ENCODE peak calls at places on chromosomes 12 and 14, in five cellular contexts. X is GM10248, A is neural crest cell, R is dorsolateral prefrontal cortex, B is astrocyte. Z is an unnamed sample.

GRCh38 chr12:62848418-62848817 is 86.5 kb downstream of the PPM1H start:
- DNase-seq in X (no peak), A (no peak), R (no peak), B (peak), Z (no peak)

GRCh38 chr14:86912689-86913088 is 1080.3 kb downstream of the GALC start:
- DNase-seq in X (no peak), A (no peak), R (no peak), B (no peak), Z (no peak)

GRCh38 chr12:82176016-82176415 is 182.2 kb downstream of the CCDC59 start:
- DNase-seq in X (no peak), A (no peak), R (no peak), B (no peak), Z (no peak)

GRCh38 chr12:43104524-43104923 is 447.5 kb downstream of the ADAMTS20 start:
- DNase-seq in X (no peak), A (no peak), R (no peak), B (peak), Z (no peak)

GRCh38 chr14:54106802-54107377 is 150.3 kb upstream of the BMP4 start:
- DNase-seq in X (no peak), A (no peak), R (no peak), B (peak), Z (no peak)

GRCh38 chr12:87866602-87867292 is 162.5 kb downstream of the C12orf50 start:
- DNase-seq in X (no peak), A (no peak), R (no peak), B (no peak), Z (peak)

GRCh38 chr12:121595520-121595919 is 14.7 kb upstream of the KDM2B start:
- DNase-seq in X (no peak), A (no peak), R (no peak), B (no peak), Z (no peak)

GRCh38 chr14:89667983-89668382 is 250.9 kb upstream of the FOXN3 start:
- DNase-seq in X (no peak), A (no peak), R (no peak), B (peak), Z (no peak)

GRCh38 chr14:104370256-104370870 is 209.2 kb upstream of the C14orf180 start:
- DNase-seq in X (no peak), A (no peak), R (no peak), B (no peak), Z (peak)

DNA sequence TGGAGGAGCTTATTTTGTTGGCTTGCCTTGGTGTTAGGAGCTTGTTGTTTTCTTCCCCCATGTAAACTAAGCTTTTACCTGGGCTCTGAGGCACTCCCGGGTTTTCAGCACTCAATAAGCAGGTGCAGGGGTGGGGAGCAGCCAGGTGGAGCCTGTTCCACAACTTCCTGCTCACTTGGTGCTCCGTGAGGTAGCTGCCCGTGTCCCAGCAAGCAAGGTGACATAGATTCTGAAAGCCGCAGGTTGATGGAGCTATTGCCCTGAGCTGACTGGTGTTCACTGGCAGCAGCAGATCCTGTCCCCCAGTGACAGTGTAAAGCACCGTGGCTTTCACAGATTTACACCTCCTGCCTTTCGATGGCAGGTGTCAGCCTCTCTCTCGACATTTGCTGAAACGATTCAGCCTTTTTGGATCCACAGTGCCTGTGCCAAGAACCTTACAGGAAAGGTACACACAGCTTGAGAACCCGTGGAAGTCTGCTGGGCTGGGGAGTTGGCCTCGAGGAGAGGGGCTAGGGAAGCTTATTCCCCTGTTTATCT is 295.7 kb upstream of the FKBP4 start:
- DNase-seq in X (no peak), A (no peak), R (no peak), B (no peak), Z (no peak)
- TF ChIP-seq CTCF in X (no peak), A (no peak), R (no peak), B (no peak), Z (no peak)

GRCh38 chr14:73262427-73263183 is 25.3 kb downstream of the PAPLN start:
- DNase-seq in X (no peak), A (no peak), R (no peak), B (no peak), Z (no peak)
- TF ChIP-seq CTCF in X (no peak), A (no peak), R (no peak), B (no peak), Z (no peak)

DNA sequence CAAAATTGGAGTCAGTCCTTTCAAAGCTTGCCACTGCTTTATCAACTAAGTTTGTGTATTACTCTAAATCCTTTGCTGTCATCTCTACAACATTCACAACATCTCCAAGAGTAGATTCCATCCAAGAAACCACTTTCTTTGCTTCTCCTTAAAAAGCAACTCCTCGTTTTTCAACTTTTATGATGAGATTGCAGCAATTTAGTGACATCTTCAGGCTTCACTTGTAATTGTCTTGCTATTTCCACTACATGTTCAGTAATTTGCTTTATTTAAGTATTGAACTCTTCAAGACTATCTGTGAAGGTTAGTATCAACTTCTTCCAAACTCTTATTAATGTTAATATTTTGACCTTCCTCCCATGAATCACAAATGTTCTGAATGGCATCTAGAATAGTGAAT is 747.9 kb downstream of the TMTC2 start:
- DNase-seq in X (no peak), A (no peak), R (no peak), B (no peak), Z (no peak)
- TF ChIP-seq CTCF in X (no peak), A (no peak), R (no peak), B (no peak), Z (no peak)

GRCh38 chr14:31934767-31935266 is 142.3 kb upstream of the ARHGAP5 start:
- DNase-seq in X (no peak), A (peak), R (no peak), B (peak), Z (peak)
- TF ChIP-seq CTCF in X (no peak), A (peak), R (peak), B (no peak), Z (no peak)

GRCh38 chr12:51888316-51889215 is 663 bp downstream of the ANKRD33 start:
- DNase-seq in X (peak), A (no peak), R (no peak), B (no peak), Z (no peak)

GRCh38 chr12:51887476-51888315 is at the start of gene ANKRD33:
- DNase-seq in X (peak), A (peak), R (no peak), B (no peak), Z (peak)

GRCh38 chr12:51890135-51890464 is 2.2 kb downstream of the ANKRD33 start:
- DNase-seq in X (no peak), A (no peak), R (no peak), B (no peak), Z (no peak)

GRCh38 chr12:51890511-51891171 is 2.7 kb downstream of the ANKRD33 start:
- DNase-seq in X (no peak), A (no peak), R (no peak), B (no peak), Z (no peak)

GRCh38 chr12:51889216-51890134 is 1.6 kb downstream of the ANKRD33 start:
- DNase-seq in X (no peak), A (no peak), R (no peak), B (no peak), Z (no peak)
- TF ChIP-seq CTCF in X (no peak), A (peak), R (no peak), B (no peak), Z (peak)

GRCh38 chr14:55430024-55430690 is 10.3 kb downstream of the TBPL2 start:
- DNase-seq in X (peak), A (no peak), R (no peak), B (peak), Z (peak)

GRCh38 chr14:55434805-55435174 is 5.6 kb downstream of the TBPL2 start:
- DNase-seq in X (no peak), A (no peak), R (no peak), B (no peak), Z (no peak)

GRCh38 chr14:55433880-55434804 is 6.3 kb downstream of the TBPL2 start:
- DNase-seq in X (no peak), A (no peak), R (no peak), B (no peak), Z (no peak)

GRCh38 chr14:55436530-55436929 is 3.9 kb downstream of the TBPL2 start:
- DNase-seq in X (no peak), A (no peak), R (no peak), B (no peak), Z (no peak)

GRCh38 chr14:55432628-55433027 is 7.8 kb downstream of the TBPL2 start:
- DNase-seq in X (no peak), A (no peak), R (no peak), B (no peak), Z (no peak)
- TF ChIP-seq CTCF in X (no peak), A (no peak), R (no peak), B (no peak), Z (peak)